ENCODE peak calls at places on chromosomes 16 and 17, in ten cellular contexts. D, G, L, B, K, T, Y, H, V and E are unnamed samples.

GRCh38 chr16:2904922-2905240 is 6.8 kb upstream of the FLYWCH1 start:
- DNase-seq in D (no peak), G (no peak), L (no peak), B (no peak), K (no peak), T (no peak), Y (no peak), H (no peak), V (no peak), E (no peak)

GRCh38 chr16:86826931-86827330 is 248.6 kb downstream of the FOXL1 start:
- DNase-seq in D (no peak), G (no peak), L (peak), B (no peak), K (no peak), T (no peak), Y (no peak), H (no peak), V (no peak), E (peak)

GRCh38 chr17:63516910-63517824 is 6.0 kb upstream of the KCNH6 start:
- DNase-seq in D (peak), G (no peak), L (peak), B (no peak), K (peak), T (no peak), Y (no peak), H (peak), V (peak), E (peak)

GRCh38 chr17:51154176-51154575 is 817 bp downstream of the NME1 start:
- DNase-seq in D (no peak), G (no peak), L (no peak), B (no peak), K (peak), T (no peak), Y (no peak), H (no peak), V (peak), E (no peak)

GRCh38 chr17:2368383-2368782 is 31.1 kb downstream of the SGSM2 start:
- DNase-seq in D (no peak), G (no peak), L (no peak), B (no peak), K (no peak), T (no peak), Y (no peak), H (no peak), V (no peak), E (no peak)

GRCh38 chr16:72783716-72784320 is 264.1 kb downstream of the ZFHX3 start:
- DNase-seq in D (peak), G (no peak), L (no peak), B (no peak), K (peak), T (no peak), Y (no peak), H (peak), V (peak), E (peak)

GRCh38 chr17:40909351-40909750 is 24.3 kb upstream of the KRT20 start:
- DNase-seq in D (no peak), G (peak), L (peak), B (peak), K (peak), T (no peak), Y (peak), H (peak), V (peak), E (peak)

GRCh38 chr17:76487451-76488192 is 13.6 kb downstream of the RHBDF2 start:
- DNase-seq in D (no peak), G (no peak), L (no peak), B (no peak), K (no peak), T (no peak), Y (no peak), H (no peak), V (no peak), E (no peak)

GRCh38 chr16:30771726-30772125 is 9.6 kb downstream of the RNF40 start:
- DNase-seq in D (no peak), G (no peak), L (peak), B (no peak), K (no peak), T (no peak), Y (no peak), H (no peak), V (no peak), E (no peak)

GRCh38 chr16:10039220-10040096 is 142.8 kb downstream of the GRIN2A start:
- DNase-seq in D (no peak), G (peak), L (peak), B (no peak), K (peak), T (peak), Y (no peak), H (peak), V (no peak), E (peak)

GRCh38 chr16:11668590-11669379 is 530 bp downstream of the SNN start:
- DNase-seq in D (no peak), G (no peak), L (no peak), B (no peak), K (no peak), T (peak), Y (no peak), H (no peak), V (no peak), E (no peak)

GRCh38 chr17:32962320-32962707 is 29.3 kb upstream of the SPACA3 start:
- DNase-seq in D (no peak), G (peak), L (no peak), B (no peak), K (no peak), T (no peak), Y (no peak), H (no peak), V (no peak), E (no peak)

GRCh38 chr17:80264793-80265075 is 4.1 kb downstream of the RNF213 start:
- DNase-seq in D (no peak), G (no peak), L (no peak), B (no peak), K (no peak), T (no peak), Y (no peak), H (no peak), V (no peak), E (no peak)

GRCh38 chr16:73846292-73846849 is 450.2 kb upstream of the PSMD7 start:
- DNase-seq in D (no peak), G (peak), L (no peak), B (no peak), K (no peak), T (no peak), Y (no peak), H (no peak), V (no peak), E (no peak)

GRCh38 chr17:58333396-58334207 is 5.0 kb upstream of the TSPOAP1 start:
- DNase-seq in D (no peak), G (no peak), L (no peak), B (peak), K (no peak), T (peak), Y (no peak), H (no peak), V (no peak), E (no peak)

GRCh38 chr16:50204426-50205108 is 51.5 kb downstream of the TENT4B start:
- DNase-seq in D (no peak), G (no peak), L (peak), B (no peak), K (peak), T (no peak), Y (no peak), H (no peak), V (no peak), E (no peak)

GRCh38 chr17:44219636-44220210 is at the start of gene UBTF:
- DNase-seq in D (no peak), G (peak), L (peak), B (peak), K (no peak), T (peak), Y (no peak), H (peak), V (peak), E (peak)

GRCh38 chr16:67291461-67291860 is 12.1 kb downstream of the PLEKHG4 start:
- DNase-seq in D (no peak), G (no peak), L (no peak), B (no peak), K (no peak), T (no peak), Y (no peak), H (no peak), V (no peak), E (no peak)

GRCh38 chr16:2776500-2777139 is 460 bp downstream of the ELOB start:
- DNase-seq in D (no peak), G (no peak), L (no peak), B (peak), K (no peak), T (peak), Y (no peak), H (no peak), V (no peak), E (peak)

GRCh38 chr16:52515068-52515671 is 31.8 kb downstream of the TOX3 start:
- DNase-seq in D (no peak), G (peak), L (no peak), B (no peak), K (no peak), T (no peak), Y (no peak), H (no peak), V (no peak), E (no peak)

GRCh38 chr17:48632579-48633265 is 6.6 kb upstream of the HOXB9 start:
- DNase-seq in D (no peak), G (no peak), L (no peak), B (no peak), K (no peak), T (no peak), Y (no peak), H (no peak), V (no peak), E (no peak)

GRCh38 chr16:85448557-85449194 is 164.4 kb upstream of the GSE1 start:
- DNase-seq in D (no peak), G (no peak), L (no peak), B (peak), K (peak), T (peak), Y (no peak), H (no peak), V (no peak), E (no peak)

GRCh38 chr16:85765767-85766166 is 14.9 kb upstream of the C16orf74 start:
- DNase-seq in D (no peak), G (no peak), L (no peak), B (no peak), K (no peak), T (no peak), Y (no peak), H (no peak), V (no peak), E (no peak)

GRCh38 chr16:72409428-72409827 is 237.5 kb upstream of the PMFBP1 start:
- DNase-seq in D (no peak), G (no peak), L (no peak), B (no peak), K (no peak), T (no peak), Y (no peak), H (no peak), V (no peak), E (no peak)

GRCh38 chr17:8670486-8670885 is 40.0 kb upstream of the MYH10 start:
- DNase-seq in D (no peak), G (no peak), L (no peak), B (no peak), K (no peak), T (no peak), Y (no peak), H (peak), V (peak), E (no peak)

GRCh38 chr17:64741038-64741641 is 79.0 kb upstream of the SMURF2 start:
- DNase-seq in D (no peak), G (no peak), L (peak), B (no peak), K (peak), T (no peak), Y (peak), H (peak), V (peak), E (peak)

GRCh38 chr16:89289428-89290395 is 72.2 kb downstream of the ZNF778 start:
- DNase-seq in D (no peak), G (peak), L (peak), B (peak), K (peak), T (peak), Y (no peak), H (peak), V (peak), E (peak)

GRCh38 chr17:81924557-81925532 is 2.7 kb downstream of the MAFG start:
- DNase-seq in D (no peak), G (peak), L (no peak), B (no peak), K (no peak), T (no peak), Y (no peak), H (no peak), V (no peak), E (no peak)

GRCh38 chr17:7703584-7704574 is 1.1 kb upstream of the EFNB3 start:
- DNase-seq in D (no peak), G (peak), L (peak), B (no peak), K (peak), T (no peak), Y (no peak), H (peak), V (no peak), E (peak)

GRCh38 chr17:59418732-59419166 is 87.3 kb downstream of the YPEL2 start:
- DNase-seq in D (no peak), G (no peak), L (no peak), B (no peak), K (no peak), T (no peak), Y (no peak), H (peak), V (no peak), E (no peak)

GRCh38 chr16:89442990-89443726 is 47.2 kb downstream of the ANKRD11 start:
- DNase-seq in D (no peak), G (peak), L (peak), B (no peak), K (peak), T (no peak), Y (no peak), H (peak), V (peak), E (peak)

GRCh38 chr17:64028874-64029464 is 8.5 kb upstream of the ICAM2 start:
- DNase-seq in D (no peak), G (peak), L (peak), B (no peak), K (peak), T (peak), Y (no peak), H (peak), V (peak), E (peak)

GRCh38 chr17:30095507-30096244 is 20.9 kb upstream of the NSRP1 start:
- DNase-seq in D (peak), G (peak), L (peak), B (no peak), K (peak), T (peak), Y (no peak), H (peak), V (peak), E (peak)

GRCh38 chr16:66189951-66190350 is 176.5 kb upstream of the CDH5 start:
- DNase-seq in D (no peak), G (no peak), L (peak), B (no peak), K (peak), T (no peak), Y (no peak), H (peak), V (peak), E (peak)

GRCh38 chr16:56423584-56424403 is 1.6 kb downstream of the AMFR start:
- DNase-seq in D (peak), G (no peak), L (no peak), B (no peak), K (peak), T (no peak), Y (no peak), H (peak), V (no peak), E (peak)

GRCh38 chr16:88286301-88286923 is 96.3 kb upstream of the ZNF469 start:
- DNase-seq in D (no peak), G (no peak), L (no peak), B (no peak), K (no peak), T (no peak), Y (no peak), H (no peak), V (no peak), E (no peak)

GRCh38 chr17:76370261-76370993 is 14.0 kb upstream of the SPHK1 start:
- DNase-seq in D (no peak), G (no peak), L (peak), B (no peak), K (peak), T (no peak), Y (no peak), H (peak), V (peak), E (peak)

GRCh38 chr17:16511515-16511914 is 19.5 kb upstream of the LRRC75A start:
- DNase-seq in D (no peak), G (no peak), L (no peak), B (no peak), K (no peak), T (no peak), Y (no peak), H (no peak), V (no peak), E (no peak)

GRCh38 chr17:16507918-16508533 is 16.0 kb upstream of the LRRC75A start:
- DNase-seq in D (no peak), G (no peak), L (peak), B (no peak), K (peak), T (no peak), Y (no peak), H (no peak), V (peak), E (no peak)

GRCh38 chr17:16512011-16512410 is 20.0 kb upstream of the LRRC75A start:
- DNase-seq in D (no peak), G (no peak), L (no peak), B (no peak), K (no peak), T (no peak), Y (no peak), H (no peak), V (no peak), E (peak)

GRCh38 chr17:16504974-16505373 is 13.0 kb upstream of the LRRC75A start:
- DNase-seq in D (no peak), G (no peak), L (no peak), B (no peak), K (no peak), T (no peak), Y (no peak), H (no peak), V (no peak), E (no peak)

GRCh38 chr17:16506188-16506587 is 14.2 kb upstream of the LRRC75A start:
- DNase-seq in D (no peak), G (no peak), L (no peak), B (no peak), K (no peak), T (no peak), Y (no peak), H (no peak), V (no peak), E (no peak)
- TF ChIP-seq CTCF in D (no peak), G (peak), L (peak), B (no peak), K (peak), T (no peak), Y (no peak), H (peak), V (peak), E (peak)

GRCh38 chr17:52157603-52158449 is 688 bp downstream of the CA10 start:
- DNase-seq in D (no peak), G (no peak), L (no peak), B (no peak), K (no peak), T (no peak), Y (no peak), H (no peak), V (no peak), E (no peak)
- H3K4me3 ChIP-seq in D (no peak), G (peak), L (peak), B (peak), K (no peak), T (no peak), Y (peak), H (no peak), V (no peak), E (no peak)

GRCh38 chr17:688100-688989 is 26.3 kb downstream of the VPS53 start:
- DNase-seq in D (no peak), G (no peak), L (no peak), B (no peak), K (peak), T (no peak), Y (no peak), H (peak), V (peak), E (peak)
- TF ChIP-seq CTCF in D (no peak), G (peak), L (peak), B (peak), K (peak), T (peak), Y (no peak), H (peak), V (peak), E (peak)

GRCh38 chr17:19723967-19724366 is 7.6 kb upstream of the SLC47A2 start:
- DNase-seq in D (no peak), G (no peak), L (peak), B (no peak), K (no peak), T (no peak), Y (no peak), H (no peak), V (no peak), E (no peak)
- H3K4me3 ChIP-seq in D (no peak), G (no peak), L (no peak), B (peak), K (no peak), T (no peak), Y (peak), H (no peak), V (no peak), E (no peak)